ENCODE peak calls at places on chromosomes 13 and 19, in ten cellular contexts. I, R, A, P, H, J, F, S, E and V are unnamed samples.

GRCh38 chr19:58477130-58477529 is 978 bp downstream of the ZNF446 start:
- DNase-seq in I (no peak), R (no peak), A (no peak), P (no peak), H (no peak), J (no peak), F (no peak), S (peak; percentile 78), E (no peak), V (no peak)

GRCh38 chr19:12838182-12838890 is at the start of gene MAST1:
- DNase-seq in I (no peak), R (no peak), A (peak; percentile 50), P (no peak), H (peak; percentile 78), J (peak; percentile 59), F (peak; percentile 45), S (no peak), E (no peak), V (no peak)

GRCh38 chr13:102651392-102651791 is 43.5 kb downstream of the METTL21C start:
- DNase-seq in I (no peak), R (peak; percentile 5), A (no peak), P (no peak), H (peak; percentile 19), J (no peak), F (no peak), S (no peak), E (no peak), V (no peak)

GRCh38 chr19:46728693-46729339 is 11.9 kb upstream of the PRKD2 start:
- DNase-seq in I (peak; percentile 93), R (no peak), A (peak; percentile 82), P (no peak), H (peak; percentile 56), J (peak; percentile 88), F (peak; percentile 73), S (peak; percentile 91), E (no peak), V (no peak)

GRCh38 chr19:51887522-51888498 is at the start of gene ZNF577:
- DNase-seq in I (peak; percentile 97), R (peak; percentile 93), A (peak; percentile 86), P (peak; percentile 70), H (peak; percentile 96), J (peak; percentile 93), F (no peak), S (peak; percentile 95), E (peak; percentile 86), V (peak; percentile 93)

GRCh38 chr13:25420161-25420560 is 48.4 kb downstream of the ATP8A2 start:
- DNase-seq in I (no peak), R (no peak), A (no peak), P (no peak), H (no peak), J (no peak), F (no peak), S (no peak), E (no peak), V (no peak)

GRCh38 chr13:102567857-102568256 is 28.9 kb upstream of the TPP2 start:
- DNase-seq in I (no peak), R (no peak), A (no peak), P (no peak), H (no peak), J (no peak), F (no peak), S (no peak), E (no peak), V (no peak)

GRCh38 chr13:72290962-72291681 is 424.1 kb upstream of the DACH1 start:
- DNase-seq in I (no peak), R (peak; percentile 83), A (no peak), P (no peak), H (no peak), J (peak; percentile 12), F (no peak), S (no peak), E (no peak), V (no peak)

GRCh38 chr19:4077011-4077382 is 10.3 kb upstream of the ZBTB7A start:
- DNase-seq in I (no peak), R (no peak), A (no peak), P (no peak), H (no peak), J (no peak), F (no peak), S (no peak), E (no peak), V (no peak)

GRCh38 chr19:7130043-7130442 is 60.5 kb downstream of the ZNF557 start:
- DNase-seq in I (no peak), R (no peak), A (no peak), P (no peak), H (no peak), J (no peak), F (no peak), S (no peak), E (no peak), V (no peak)

GRCh38 chr13:28470286-28470685 is 24.6 kb downstream of the FLT1 start:
- DNase-seq in I (no peak), R (no peak), A (no peak), P (no peak), H (no peak), J (no peak), F (no peak), S (no peak), E (no peak), V (no peak)

GRCh38 chr19:33098023-33098652 is 17.2 kb downstream of the GPATCH1 start:
- DNase-seq in I (no peak), R (peak; percentile 84), A (peak; percentile 82), P (no peak), H (no peak), J (no peak), F (no peak), S (peak; percentile 88), E (no peak), V (no peak)

GRCh38 chr13:44904982-44905381 is 84.3 kb downstream of the NUFIP1 start:
- DNase-seq in I (peak; percentile 90), R (peak; percentile 36), A (peak; percentile 52), P (peak; percentile 93), H (no peak), J (no peak), F (no peak), S (peak; percentile 81), E (peak; percentile 81), V (no peak)

GRCh38 chr19:36819130-36819630 is 19.0 kb downstream of the ZNF790 start:
- DNase-seq in I (no peak), R (no peak), A (no peak), P (no peak), H (no peak), J (no peak), F (no peak), S (no peak), E (no peak), V (no peak)

GRCh38 chr13:91158015-91158390 is 189.5 kb upstream of the MIR17HG start:
- DNase-seq in I (no peak), R (no peak), A (no peak), P (no peak), H (no peak), J (no peak), F (no peak), S (no peak), E (no peak), V (no peak)

GRCh38 chr13:87259479-87260083 is 411.6 kb upstream of the SLITRK5 start:
- DNase-seq in I (no peak), R (no peak), A (no peak), P (no peak), H (peak; percentile 6), J (no peak), F (no peak), S (no peak), E (no peak), V (no peak)

GRCh38 chr19:12695090-12695489 is 1.3 kb downstream of the FBXW9 start:
- DNase-seq in I (no peak), R (no peak), A (no peak), P (no peak), H (no peak), J (peak; percentile 42), F (no peak), S (no peak), E (no peak), V (no peak)

GRCh38 chr19:19599190-19599535 is 19.3 kb downstream of the PBX4 start:
- DNase-seq in I (no peak), R (no peak), A (no peak), P (no peak), H (no peak), J (no peak), F (no peak), S (no peak), E (no peak), V (no peak)
- H3K4me3 ChIP-seq in I (no peak overlapping the region), R (no peak overlapping the region), A (no peak overlapping the region), P (no peak overlapping the region), H (no peak overlapping the region), J (no peak overlapping the region), F (no peak overlapping the region), S (no peak overlapping the region), E (no peak overlapping the region), V (no peak overlapping the region)

GRCh38 chr19:16896098-16896912 is 7.5 kb downstream of the F2RL3 start:
- DNase-seq in I (no peak), R (no peak), A (no peak), P (no peak), H (no peak), J (peak; percentile 47), F (no peak), S (peak; percentile 87), E (no peak), V (no peak)
- H3K4me3 ChIP-seq in I (peak overlapping the region; percentile 54), R (peak overlapping the region; percentile 69), A (peak overlapping the region; percentile 46), P (peak overlapping the region; percentile 41), H (peak overlapping the region; percentile 51), J (no peak overlapping the region), F (peak overlapping the region; percentile 43), S (peak overlapping the region; percentile 41), E (peak overlapping the region; percentile 76), V (peak overlapping the region; percentile 64)

DNA sequence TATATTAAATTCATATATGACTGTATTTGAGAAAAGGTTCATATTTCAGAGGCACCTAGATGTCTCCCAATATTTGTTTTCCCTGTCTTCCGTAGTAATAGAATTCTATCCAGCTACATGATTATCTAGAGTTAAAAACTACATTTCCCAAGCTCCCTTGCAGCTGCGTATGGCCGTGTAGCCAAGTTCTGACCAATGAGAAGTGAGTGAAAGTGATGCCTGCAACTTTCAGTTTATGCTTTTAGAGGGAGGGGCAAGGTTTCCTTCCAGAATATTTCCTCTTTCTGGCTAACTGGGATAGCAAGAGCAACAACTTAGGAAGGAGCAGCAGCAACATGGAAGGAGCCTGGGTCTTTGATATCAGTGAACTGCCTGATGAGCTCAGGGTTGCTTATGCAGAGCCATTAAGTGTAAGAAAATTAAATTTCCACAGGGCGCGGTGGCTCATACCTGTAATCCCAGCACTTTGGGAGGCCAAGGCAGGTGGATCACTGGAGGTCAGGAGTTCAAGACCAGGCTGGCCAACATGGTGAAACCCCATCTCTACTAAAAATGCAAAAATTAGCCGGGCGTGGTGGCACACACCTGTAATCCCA is 23.2 kb upstream of the CYP2A13 start:
- DNase-seq in I (no peak), R (peak; percentile 11), A (no peak), P (no peak), H (peak; percentile 47), J (no peak), F (peak; percentile 26), S (no peak), E (no peak), V (no peak)
- H3K4me3 ChIP-seq in I (no peak overlapping the region), R (no peak overlapping the region), A (no peak overlapping the region), P (no peak overlapping the region), H (no peak overlapping the region), J (no peak overlapping the region), F (peak overlapping the region; percentile 28), S (no peak overlapping the region), E (no peak overlapping the region), V (no peak overlapping the region)

DNA sequence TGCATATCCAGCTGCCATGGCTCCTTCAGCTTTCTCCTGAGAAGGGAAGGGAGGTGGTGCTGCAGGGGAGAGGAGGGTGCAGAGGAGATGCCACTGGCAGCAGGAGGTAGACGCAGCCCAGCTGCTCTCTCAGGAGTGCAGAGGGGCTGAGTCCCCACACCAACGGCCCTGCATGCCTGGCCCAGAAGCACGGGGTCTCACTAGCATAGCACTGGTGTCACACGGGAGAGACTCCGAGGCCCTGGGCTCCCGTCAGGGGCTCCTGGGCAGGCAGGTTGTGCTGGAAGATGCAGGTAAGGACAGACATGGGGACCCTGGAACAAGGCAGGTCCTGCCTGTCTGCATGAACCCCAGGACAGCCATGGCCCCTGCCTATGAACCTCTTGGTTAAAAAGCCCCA is 80.1 kb downstream of the C1QTNF9 start:
- DNase-seq in I (no peak), R (no peak), A (no peak), P (no peak), H (no peak), J (no peak), F (no peak), S (no peak), E (no peak), V (no peak)
- H3K4me3 ChIP-seq in I (no peak overlapping the region), R (no peak overlapping the region), A (no peak overlapping the region), P (no peak overlapping the region), H (no peak overlapping the region), J (no peak overlapping the region), F (no peak overlapping the region), S (no peak overlapping the region), E (no peak overlapping the region), V (no peak overlapping the region)